ENCODE peak calls at places on chromosomes 5 and 9, in five cellular contexts. U is activated CD4-positive, alpha-beta T cell treated with anti-CD3 and anti-CD28 coated beads, Interleukin-2, amount 10 ng/mL, durations not matched to agents 7 days and 5 days; S is heart left ventricle; D is activated gamma-delta T cell treated with Interleukin-2 at 50 U/mL for 16 hours; L is prostate gland. G is an unnamed sample.

GRCh38 chr5:118070041-118070440 is 918.3 kb downstream of the DTWD2 start:
- DNase-seq in L (no peak), S (no peak), U (no peak), D (no peak), G (no peak)

GRCh38 chr5:56356121-56356875 is 123.2 kb upstream of the ANKRD55 start:
- DNase-seq in D (no peak), U (no peak), S (no peak), L (peak; percentile 71), G (no peak)

GRCh38 chr9:110452227-110452801 is 114.7 kb upstream of the TXNDC8 start:
- DNase-seq in U (no peak), D (no peak), L (no peak), S (no peak), G (no peak)

GRCh38 chr5:108216890-108217289 is 165.0 kb downstream of the FBXL17 start:
- DNase-seq in D (no peak), S (no peak), L (no peak), U (no peak), G (no peak)

GRCh38 chr9:84379740-84380139 is 39.2 kb upstream of the SLC28A3 start:
- DNase-seq in S (no peak), L (no peak), D (no peak), U (no peak), G (no peak)

GRCh38 chr9:12014488-12014887 is 678.7 kb upstream of the TYRP1 start:
- DNase-seq in D (no peak), U (no peak), L (no peak), S (no peak), G (no peak)

GRCh38 chr5:76696254-76696653 is 19.7 kb upstream of the F2R start:
- DNase-seq in D (no peak), U (no peak), S (no peak), L (no peak), G (no peak)

GRCh38 chr5:154356256-154356655 is 89.5 kb upstream of the SAP30L start:
- DNase-seq in D (no peak), U (no peak), L (no peak), S (no peak), G (no peak)

GRCh38 chr9:114588671-114589526 is 1.3 kb downstream of the ATP6V1G1 start:
- DNase-seq in L (no peak), U (no peak), S (no peak), D (no peak), G (no peak)

GRCh38 chr9:114470121-114470520 is 35.2 kb downstream of the WHRN start:
- DNase-seq in U (no peak), S (no peak), L (no peak), D (no peak), G (no peak)

GRCh38 chr5:60505373-60505772 is 194.6 kb downstream of the DEPDC1B start:
- DNase-seq in L (no peak), S (no peak), D (no peak), U (no peak), G (no peak)

GRCh38 chr5:388266-389196 is 54.4 kb upstream of the EXOC3 start:
- DNase-seq in S (no peak), D (no peak), U (peak; percentile 4), L (peak; percentile 3), G (no peak)

GRCh38 chr9:77899679-77900354 is 131.8 kb downstream of the GNAQ start:
- DNase-seq in D (no peak), U (no peak), L (no peak), S (no peak), G (no peak)

GRCh38 chr9:133477992-133478850 is 678 bp downstream of the SLC2A6 start:
- DNase-seq in U (no peak), S (peak; percentile 68), D (no peak), L (no peak), G (no peak)

GRCh38 chr9:87148391-87149237 is 201.3 kb upstream of the GAS1 start:
- DNase-seq in D (no peak), U (no peak), S (peak; percentile 89), L (peak; percentile 43), G (peak; percentile 68)